ENCODE peak calls at places on chromosomes 3 and 15, in four cellular contexts. C is HepG2, H is WTC11, G is K562. I is an unnamed sample.

GRCh38 chr3:127574880-127575878 is 15.4 kb downstream of the TPRA1 start:
- DNase-seq in H (peak; percentile 81), G (peak; percentile 84), C (peak; percentile 46), I (peak; percentile 69)

GRCh38 chr3:194135806-194136518 is at the start of gene HES1:
- DNase-seq in C (peak; percentile 95), G (peak; percentile 92), H (peak; percentile 93), I (peak; percentile 61)

GRCh38 chr3:4568831-4569230 is 75.7 kb downstream of the ITPR1 start:
- DNase-seq in C (no peak), H (peak; percentile 23), G (no peak), I (no peak)

GRCh38 chr15:84752700-84753099 is 4.3 kb downstream of the ZNF592 start:
- DNase-seq in G (no peak), C (peak; percentile 28), H (no peak), I (no peak)

GRCh38 chr15:53473435-53473834 is 286.0 kb downstream of the WDR72 start:
- DNase-seq in H (no peak), C (peak; percentile 19), G (no peak), I (no peak)

GRCh38 chr3:79086514-79086913 is 681.3 kb downstream of the ROBO1 start:
- DNase-seq in H (peak; percentile 59), C (peak; percentile 53), G (peak; percentile 11), I (no peak)

GRCh38 chr3:65186268-65186667 is 498.5 kb upstream of the ADAMTS9 start:
- DNase-seq in C (no peak), H (no peak), G (no peak), I (no peak)

GRCh38 chr3:12992629-12993021 is 80.6 kb downstream of the IQSEC1 start:
- DNase-seq in H (no peak), C (peak; percentile 81), G (no peak), I (no peak)

GRCh38 chr15:29548006-29548405 is 274.3 kb downstream of the TJP1 start:
- DNase-seq in G (no peak), H (no peak), C (no peak), I (no peak)

GRCh38 chr3:133038731-133039398 is 674 bp downstream of the TMEM108 start:
- DNase-seq in H (peak; percentile 69), G (peak; percentile 9), C (no peak), I (no peak)

GRCh38 chr3:169120928-169121327 is 542.6 kb downstream of the MECOM start:
- DNase-seq in H (no peak), G (no peak), C (no peak), I (no peak)

GRCh38 chr3:42983927-42984326 is 4.8 kb downstream of the GASK1A start:
- DNase-seq in H (no peak), G (no peak), C (no peak), I (no peak)

DNA sequence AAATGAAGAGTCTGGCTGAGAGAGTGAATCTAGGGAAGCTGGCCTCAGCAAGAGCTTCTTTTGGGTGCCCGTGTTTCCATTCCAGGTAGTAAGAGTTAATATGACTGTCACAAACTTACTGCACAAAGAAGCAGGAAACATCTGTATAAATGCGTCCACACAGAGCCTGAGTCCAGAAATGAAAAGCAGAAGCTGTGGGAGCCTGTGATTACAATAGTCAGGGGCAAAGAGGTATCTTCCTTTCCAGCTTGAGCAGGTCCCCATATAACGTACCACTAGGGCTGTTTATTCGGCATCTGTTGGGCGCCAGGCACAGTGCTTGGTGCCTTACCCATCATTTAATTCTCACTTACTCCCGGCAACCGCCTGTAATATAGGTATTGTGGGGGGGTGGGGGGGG is 40.5 kb upstream of the B3GNT5 start:
- DNase-seq in C (no peak), G (no peak), H (no peak), I (no peak)
- TF ChIP-seq ETV6 in C (no peak), G (no peak), H (no peak), I (no peak)

GRCh38 chr15:80154336-80154735 is 1.5 kb downstream of the FAH start:
- DNase-seq in C (peak; percentile 72), H (no peak), G (no peak), I (no peak)
- TF ChIP-seq SP1 in C (no peak), H (no peak), G (no peak), I (no peak)

GRCh38 chr3:148460686-148461085 is 237.0 kb upstream of the AGTR1 start:
- DNase-seq in G (no peak), H (no peak), C (peak; percentile 7), I (no peak)
- TF ChIP-seq ETV6 in G (no peak), H (no peak), C (no peak), I (no peak)

GRCh38 chr3:40573985-40574384 is 49.2 kb downstream of the ZNF621 start:
- DNase-seq in G (no peak), C (no peak), H (no peak), I (no peak)
- TF ChIP-seq SP1 in G (no peak), C (no peak), H (no peak), I (no peak)

GRCh38 chr15:77487479-77487861 is 66.8 kb downstream of the HMG20A start:
- DNase-seq in H (no peak), C (no peak), G (no peak), I (no peak)
- TF ChIP-seq ETV6 in H (peak; percentile 99), C (no peak), G (no peak), I (no peak)

DNA sequence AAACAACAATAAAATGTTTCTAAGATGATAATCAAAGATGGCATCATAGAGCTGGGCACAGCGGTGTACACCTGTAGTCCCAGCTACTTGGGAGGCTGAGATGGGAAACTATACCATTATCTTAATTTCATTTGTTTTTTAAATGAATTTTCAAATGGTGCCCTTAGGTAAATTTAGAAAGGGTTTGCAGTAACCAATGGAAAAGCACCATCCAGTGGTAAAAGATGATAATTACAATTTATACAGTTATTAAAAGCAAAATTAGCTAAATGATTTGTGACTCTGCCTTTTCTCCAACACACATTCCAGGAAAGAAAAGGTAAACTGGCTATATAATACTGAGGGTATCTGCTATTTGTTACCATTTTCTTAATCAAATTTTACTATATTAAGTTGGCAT is 14.4 kb upstream of the ANKRD28 start:
- DNase-seq in H (no peak), G (no peak), C (no peak), I (no peak)
- TF ChIP-seq SP1 in H (no peak), G (no peak), C (no peak), I (no peak)

GRCh38 chr3:185977679-185978040 is 39.8 kb upstream of the TRA2B start:
- DNase-seq in C (no peak), G (no peak), H (no peak), I (no peak)

GRCh38 chr3:185976977-185977678 is 39.3 kb upstream of the TRA2B start:
- DNase-seq in G (peak; percentile 72), C (peak; percentile 46), H (peak; percentile 90), I (peak; percentile 42)

GRCh38 chr3:185978516-185978915 is 40.7 kb upstream of the TRA2B start:
- DNase-seq in C (no peak), G (no peak), H (no peak), I (no peak)

GRCh38 chr3:185979721-185980121 is 41.9 kb upstream of the TRA2B start:
- DNase-seq in H (no peak), G (no peak), C (no peak), I (no peak)

DNA sequence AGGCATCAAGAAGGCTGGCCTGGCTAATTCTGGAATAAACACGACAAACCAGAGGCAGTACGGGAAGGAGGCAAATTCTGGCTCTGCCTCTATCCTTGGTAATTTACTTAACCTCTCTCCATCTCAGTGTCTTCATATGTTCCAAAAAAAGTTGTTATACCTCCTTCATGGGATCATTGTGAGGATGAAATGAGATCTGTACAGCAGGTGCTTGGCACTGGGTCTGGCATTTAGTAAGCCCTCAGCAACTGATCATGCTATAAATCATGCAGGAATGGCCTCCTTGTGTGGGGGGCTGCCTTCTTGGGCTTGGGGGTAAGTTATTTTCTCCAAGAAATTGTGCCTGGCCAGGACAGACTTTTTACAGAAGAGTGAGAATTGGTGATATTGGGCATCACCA is 38.3 kb upstream of the TRA2B start:
- DNase-seq in H (no peak), C (no peak), G (no peak), I (no peak)
- TF ChIP-seq ETV6 in H (no peak), C (no peak), G (no peak), I (no peak)

DNA sequence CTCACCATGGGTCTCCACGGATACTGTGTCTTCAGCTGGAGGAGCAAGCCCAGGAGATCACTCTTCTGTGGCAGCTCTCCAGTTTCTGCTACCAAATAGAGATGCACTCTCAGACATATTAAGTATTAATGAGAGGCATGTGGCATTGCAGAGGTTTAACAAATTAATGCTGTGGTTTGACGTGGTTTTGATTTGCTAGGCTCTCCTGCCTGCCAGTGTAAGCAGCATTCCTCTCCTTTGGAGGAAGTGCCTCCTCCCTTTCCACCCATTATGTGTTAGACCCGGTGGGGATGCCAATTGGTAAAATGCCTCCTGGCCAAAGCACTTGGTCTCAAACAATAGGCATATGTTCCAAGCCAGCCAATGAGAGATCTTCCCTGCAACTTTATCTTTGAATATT is 124.8 kb downstream of the MYLK start:
- DNase-seq in C (no peak), G (no peak), H (no peak), I (no peak)
- TF ChIP-seq SP1 in C (no peak), G (no peak), H (no peak), I (no peak)

GRCh38 chr3:85977615-85978338 is 1013.2 kb downstream of the VGLL3 start:
- DNase-seq in H (no peak), G (no peak), C (no peak), I (no peak)
- TF ChIP-seq ETV6 in H (no peak), G (no peak), C (no peak), I (no peak)